ENCODE peak calls at places on chromosomes 6 and 20, in eight cellular contexts. N is breast epithelium, Y is AG04450, T is H9, H is prostate gland, B is transverse colon, C is brain microvascular endothelial cell, D is fibroblast of lung. M is an unnamed sample.
A peak's percentile ranks its signal among the peaks of the same experiment; 100 is the strongest.

GRCh38 chr6:3625161-3625979 is 126.1 kb downstream of the PXDC1 start:
- DNase-seq in H (no peak), T (peak; percentile 46), Y (no peak), D (no peak), N (peak; percentile 15), B (no peak), C (no peak), M (no peak)

GRCh38 chr20:51021067-51022025 is 1.6 kb downstream of the KCNG1 start:
- DNase-seq in H (no peak), N (no peak), C (peak; percentile 50), T (no peak), D (peak; percentile 30), B (no peak), Y (no peak), M (no peak)

GRCh38 chr20:37394543-37395410 is 48.8 kb downstream of the SRC start:
- DNase-seq in B (no peak), C (no peak), Y (no peak), H (no peak), T (no peak), N (peak; percentile 59), D (no peak), M (peak; percentile 87)

GRCh38 chr20:62281161-62281933 is 21.4 kb upstream of the ADRM1 start:
- DNase-seq in B (no peak), D (no peak), H (no peak), N (no peak), C (no peak), T (no peak), Y (no peak), M (no peak)

GRCh38 chr6:2877960-2878359 is 25.1 kb downstream of the SERPINB9 start:
- DNase-seq in H (no peak), D (no peak), Y (no peak), T (no peak), C (no peak), N (no peak), B (no peak), M (no peak)

GRCh38 chr20:50870572-50871161 is 60.6 kb downstream of the ADNP start:
- DNase-seq in Y (no peak), N (no peak), T (peak; percentile 96), D (peak; percentile 32), C (peak; percentile 5), B (no peak), H (no peak), M (no peak)

GRCh38 chr6:43217351-43217750 is 11.9 kb downstream of the DNPH1 start:
- DNase-seq in T (no peak), C (no peak), Y (no peak), H (no peak), N (no peak), B (no peak), D (no peak), M (no peak)

GRCh38 chr20:24948939-24949679 is at the start of gene CST7:
- DNase-seq in H (no peak), N (no peak), T (peak; percentile 18), D (no peak), Y (no peak), B (peak; percentile 63), C (no peak), M (no peak)

GRCh38 chr6:129440691-129441090 is 269.3 kb downstream of the ARHGAP18 start:
- DNase-seq in N (no peak), H (no peak), D (peak; percentile 30), C (peak; percentile 7), T (peak; percentile 34), Y (no peak), B (no peak), M (no peak)

GRCh38 chr6:8481727-8482126 is 46.4 kb upstream of the SLC35B3 start:
- DNase-seq in Y (no peak), H (no peak), N (no peak), C (no peak), D (peak; percentile 17), T (no peak), B (no peak), M (peak; percentile 21)

GRCh38 chr20:4476903-4477302 is 244.8 kb upstream of the PRND start:
- DNase-seq in Y (no peak), N (no peak), D (peak; percentile 29), B (no peak), T (no peak), H (no peak), C (no peak), M (no peak)

GRCh38 chr6:111793711-111794111 is 79.5 kb downstream of the FYN start:
- DNase-seq in Y (no peak), T (no peak), D (no peak), C (no peak), B (peak; percentile 44), H (no peak), N (no peak), M (no peak)

GRCh38 chr6:7126759-7127158 is 19.0 kb downstream of the RREB1 start:
- DNase-seq in H (no peak), Y (no peak), N (no peak), T (no peak), C (no peak), D (no peak), B (no peak), M (no peak)

GRCh38 chr6:11198663-11199603 is 33.5 kb downstream of the NEDD9 start:
- DNase-seq in T (no peak), B (no peak), N (no peak), D (no peak), H (no peak), C (no peak), Y (no peak), M (no peak)

GRCh38 chr6:56515081-56515905 is 127.4 kb downstream of the DST start:
- DNase-seq in B (no peak), H (no peak), Y (no peak), C (no peak), N (no peak), T (no peak), D (no peak), M (no peak)

GRCh38 chr6:70954750-70955149 is 2.1 kb downstream of the B3GAT2 start:
- DNase-seq in D (no peak), N (no peak), C (no peak), H (no peak), Y (no peak), B (no peak), T (peak; percentile 33), M (no peak)

GRCh38 chr6:70955441-70956190 is 1.2 kb downstream of the B3GAT2 start:
- DNase-seq in Y (peak; percentile 27), N (peak; percentile 59), B (peak; percentile 86), T (peak; percentile 91), H (peak; percentile 83), D (peak; percentile 66), C (peak; percentile 45), M (peak; percentile 63)

GRCh38 chr6:70957284-70957617 is 391 bp upstream of the B3GAT2 start:
- DNase-seq in N (no peak), T (no peak), D (peak; percentile 4), Y (no peak), H (no peak), C (no peak), B (no peak), M (no peak)

GRCh38 chr6:70956451-70957283 is at the start of gene B3GAT2:
- DNase-seq in H (peak; percentile 7), N (no peak), B (no peak), D (peak; percentile 21), T (peak; percentile 64), C (no peak), Y (no peak), M (no peak)

GRCh38 chr6:70956191-70956450 is 739 bp downstream of the B3GAT2 start:
- DNase-seq in Y (no peak), H (no peak), T (no peak), D (no peak), B (no peak), C (no peak), N (no peak), M (no peak)
- TF ChIP-seq CTCF in Y (no peak), H (no peak), T (peak; percentile 19), D (no peak), B (peak; percentile 15), C (no peak), N (no peak), M (peak; percentile 65)

GRCh38 chr6:167829513-167829912 is 2.8 kb downstream of the AFDN start:
- DNase-seq in H (no peak), C (no peak), N (no peak), B (no peak), T (no peak), Y (no peak), D (no peak), M (no peak)
- H3K27ac ChIP-seq in H (peak overlapping the region; percentile 49), C (no peak overlapping the region), N (no peak overlapping the region), B (no peak overlapping the region), T (no peak overlapping the region), Y (no peak overlapping the region), D (no peak overlapping the region), M (no peak overlapping the region)

DNA sequence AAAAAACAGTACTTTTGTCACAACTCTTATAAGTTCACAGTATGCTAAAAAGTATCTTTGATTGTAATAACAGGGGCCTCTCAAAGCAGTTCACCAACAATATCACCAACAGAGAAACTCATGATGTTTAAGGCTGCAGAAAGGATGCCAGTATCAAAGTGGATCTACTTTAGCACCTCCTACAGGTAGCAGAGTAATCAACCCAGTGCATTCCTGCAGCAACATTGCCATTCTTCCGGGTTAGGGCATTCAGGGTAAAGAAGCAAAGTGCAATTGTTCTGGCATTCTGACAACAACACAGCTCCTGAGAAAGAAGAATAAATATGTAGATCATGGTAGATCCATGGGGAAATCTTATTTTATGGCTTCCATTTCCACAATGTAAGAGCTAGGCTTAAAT is 7.6 kb upstream of the SLC17A4 start:
- DNase-seq in B (peak; percentile 29), C (no peak), Y (no peak), T (no peak), D (no peak), N (no peak), H (no peak), M (no peak)
- TF ChIP-seq CTCF in B (peak; percentile 10), C (no peak), Y (no peak), T (peak; percentile 62), D (no peak), N (no peak), H (no peak), M (no peak)

GRCh38 chr6:110401585-110402176 is 13.7 kb downstream of the DDO start:
- DNase-seq in T (no peak), D (no peak), Y (no peak), C (no peak), B (no peak), H (no peak), N (no peak), M (no peak)

GRCh38 chr6:110404602-110405001 is 10.8 kb downstream of the DDO start:
- DNase-seq in H (no peak), D (peak; percentile 20), T (no peak), N (no peak), B (no peak), Y (no peak), C (no peak), M (no peak)

GRCh38 chr6:110398778-110399177 is 16.6 kb downstream of the DDO start:
- DNase-seq in Y (no peak), B (no peak), H (no peak), N (no peak), D (peak; percentile 45), C (peak; percentile 37), T (no peak), M (peak; percentile 18)

GRCh38 chr6:110399219-110400071 is 15.9 kb downstream of the DDO start:
- DNase-seq in D (peak; percentile 11), T (no peak), C (no peak), B (no peak), N (no peak), H (no peak), Y (no peak), M (no peak)

DNA sequence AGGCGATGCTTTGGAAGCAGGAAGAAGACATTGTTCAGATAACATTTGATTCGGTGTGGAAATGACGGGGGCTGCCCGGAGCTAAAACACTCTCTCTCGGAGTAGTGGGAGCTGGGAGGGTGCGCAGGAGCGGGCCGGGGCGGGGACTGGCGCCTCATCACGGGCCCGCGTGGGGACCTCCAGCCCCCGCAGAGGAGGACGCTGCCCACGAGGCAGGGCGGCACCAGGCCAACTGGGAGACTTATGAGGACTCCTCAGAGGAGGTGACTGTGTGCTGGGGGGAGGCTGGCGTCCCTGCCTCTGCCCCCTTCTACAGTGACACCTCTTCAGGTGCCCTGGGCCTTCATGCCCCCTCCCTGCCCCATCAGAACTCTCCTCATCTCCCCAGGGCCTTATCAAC is 15.2 kb downstream of the DDO start:
- DNase-seq in C (no peak), D (no peak), T (no peak), Y (no peak), N (no peak), B (no peak), H (no peak), M (no peak)
- H3K27ac ChIP-seq in C (no peak overlapping the region), D (no peak overlapping the region), T (no peak overlapping the region), Y (no peak overlapping the region), N (no peak overlapping the region), B (no peak overlapping the region), H (no peak overlapping the region), M (no peak overlapping the region)